ENCODE peak calls at places on chromosomes 7 and 10, in four cellular contexts. N is hepatocyte; E is Panc1; D is CD8-positive, alpha-beta memory T cell. Z is an unnamed sample.

GRCh38 chr7:16064316-16064715 is 357.0 kb downstream of the CRPPA start:
- DNase-seq in D (no peak), E (no peak), N (no peak), Z (no peak)

GRCh38 chr10:62503871-62504270 is 129.7 kb downstream of the ZNF365 start:
- DNase-seq in D (no peak), N (no peak), E (no peak), Z (no peak)

GRCh38 chr7:11236680-11237079 is 263.0 kb downstream of the PHF14 start:
- DNase-seq in E (no peak), D (no peak), N (no peak), Z (no peak)

GRCh38 chr7:69078997-69079769 is 519.1 kb upstream of the AUTS2 start:
- DNase-seq in N (no peak), E (no peak), D (no peak), Z (no peak)

GRCh38 chr10:31401287-31401686 is 82.3 kb downstream of the ZEB1 start:
- DNase-seq in N (no peak), E (no peak), D (no peak), Z (no peak)

GRCh38 chr10:50216418-50216817 is 34.9 kb downstream of the ASAH2 start:
- DNase-seq in E (no peak), D (no peak), N (no peak), Z (no peak)

GRCh38 chr10:101617824-101618568 is 29.9 kb downstream of the DPCD start:
- DNase-seq in D (no peak), E (no peak), N (no peak), Z (no peak)

GRCh38 chr7:147584771-147585193 is 1005.8 kb upstream of the C7orf33 start:
- DNase-seq in D (no peak), N (no peak), E (no peak), Z (no peak)

GRCh38 chr10:131660427-131660826 is 240.4 kb upstream of the PPP2R2D start:
- DNase-seq in D (no peak), N (no peak), E (no peak), Z (no peak)

GRCh38 chr10:112210672-112211071 is 27.1 kb upstream of the GPAM start:
- DNase-seq in E (no peak), N (no peak), D (no peak), Z (no peak)

GRCh38 chr7:50092579-50093411 is at the start of gene ZPBP:
- DNase-seq in N (peak), E (peak), D (peak), Z (peak)

GRCh38 chr7:157378390-157378789 is 41.6 kb downstream of the DNAJB6 start:
- DNase-seq in N (no peak), D (no peak), E (no peak), Z (no peak)

GRCh38 chr10:49744091-49744685 is 17.9 kb downstream of the OGDHL start:
- DNase-seq in E (no peak), N (no peak), D (no peak), Z (no peak)

GRCh38 chr7:22083711-22084289 is 138.1 kb upstream of the CDCA7L start:
- DNase-seq in D (no peak), N (peak), E (no peak), Z (no peak)

GRCh38 chr10:72831696-72832355 is 61.7 kb upstream of the OIT3 start:
- DNase-seq in N (no peak), D (no peak), E (no peak), Z (no peak)

GRCh38 chr7:945556-946255 is 8.8 kb downstream of the ADAP1 start:
- DNase-seq in E (no peak), D (peak), N (peak), Z (no peak)

GRCh38 chr10:113337142-113337541 is 215.7 kb upstream of the HABP2 start:
- DNase-seq in D (no peak), E (no peak), N (no peak), Z (no peak)

GRCh38 chr10:131737543-131738395 is 163.0 kb upstream of the PPP2R2D start:
- DNase-seq in N (no peak), D (no peak), E (no peak), Z (no peak)

GRCh38 chr7:113968713-113969112 is 49.9 kb upstream of the PPP1R3A start:
- DNase-seq in D (no peak), E (no peak), N (peak), Z (no peak)

GRCh38 chr10:74871595-74872382 is 45.4 kb downstream of the KAT6B start:
- DNase-seq in D (no peak), E (no peak), N (peak), Z (peak)

GRCh38 chr7:24609059-24609458 is 35.8 kb downstream of the PALS2 start:
- DNase-seq in N (no peak), D (no peak), E (no peak), Z (no peak)

GRCh38 chr10:84860855-84861254 is 532.5 kb downstream of the CCSER2 start:
- DNase-seq in E (no peak), D (no peak), N (no peak), Z (no peak)

GRCh38 chr7:157612009-157612663 is 275.3 kb downstream of the DNAJB6 start:
- DNase-seq in E (no peak), D (no peak), N (no peak), Z (no peak)

GRCh38 chr10:27525819-27526218 is 21.7 kb downstream of the RAB18 start:
- DNase-seq in N (no peak), E (no peak), D (no peak), Z (no peak)

GRCh38 chr10:3772349-3773222 is 12.4 kb downstream of the KLF6 start:
- DNase-seq in D (no peak), E (no peak), N (no peak), Z (no peak)

GRCh38 chr7:143331179-143331825 is 15.4 kb downstream of the CLCN1 start:
- DNase-seq in N (no peak), E (peak), D (no peak), Z (no peak)

GRCh38 chr10:11823989-11824346 is 812 bp downstream of the PROSER2 start:
- DNase-seq in D (no peak), E (no peak), N (no peak), Z (no peak)

GRCh38 chr10:125768217-125768616 is 7.4 kb downstream of the MMP21 start:
- DNase-seq in N (no peak), E (no peak), D (no peak), Z (no peak)

GRCh38 chr10:88557246-88557645 is 25.9 kb downstream of the RNLS start:
- DNase-seq in N (no peak), E (no peak), D (no peak), Z (no peak)

GRCh38 chr7:33922820-33923219 is 17.5 kb downstream of the BMPER start:
- DNase-seq in D (no peak), N (no peak), E (no peak), Z (no peak)

GRCh38 chr10:6069101-6069931 is 7.1 kb upstream of the IL2RA start:
- DNase-seq in D (no peak), N (no peak), E (no peak), Z (no peak)

GRCh38 chr7:50155755-50156154 is 62.7 kb upstream of the ZPBP start:
- DNase-seq in N (no peak), E (no peak), D (no peak), Z (no peak)

GRCh38 chr10:78781251-78781913 is 287.4 kb upstream of the ZMIZ1 start:
- DNase-seq in D (no peak), N (no peak), E (no peak), Z (no peak)

GRCh38 chr7:157488326-157488725 is 151.5 kb downstream of the DNAJB6 start:
- DNase-seq in E (no peak), N (no peak), D (no peak), Z (no peak)

GRCh38 chr10:114704720-114705119 is 46.6 kb upstream of the ABLIM1 start:
- DNase-seq in N (no peak), E (no peak), D (no peak), Z (no peak)

GRCh38 chr10:11655839-11656238 is 44.4 kb upstream of the USP6NL start:
- DNase-seq in N (no peak), E (no peak), D (no peak), Z (no peak)

GRCh38 chr7:20331231-20331880 is 656 bp downstream of the ITGB8 start:
- DNase-seq in E (no peak), D (no peak), N (peak), Z (peak)

GRCh38 chr7:4267326-4268039 is 414.6 kb upstream of the FOXK1 start:
- DNase-seq in N (no peak), E (no peak), D (no peak), Z (no peak)

GRCh38 chr7:8060241-8060640 is 91.6 kb downstream of the GLCCI1 start:
- DNase-seq in D (no peak), E (no peak), N (no peak), Z (no peak)

GRCh38 chr7:8065356-8065813 is 96.8 kb downstream of the GLCCI1 start:
- DNase-seq in D (no peak), E (no peak), N (no peak), Z (no peak)

GRCh38 chr7:8068892-8069686 is 100.5 kb downstream of the GLCCI1 start:
- DNase-seq in E (no peak), D (no peak), N (no peak), Z (no peak)

GRCh38 chr7:8063706-8064297 is 95.2 kb downstream of the GLCCI1 start:
- DNase-seq in N (no peak), D (no peak), E (no peak), Z (no peak)

DNA sequence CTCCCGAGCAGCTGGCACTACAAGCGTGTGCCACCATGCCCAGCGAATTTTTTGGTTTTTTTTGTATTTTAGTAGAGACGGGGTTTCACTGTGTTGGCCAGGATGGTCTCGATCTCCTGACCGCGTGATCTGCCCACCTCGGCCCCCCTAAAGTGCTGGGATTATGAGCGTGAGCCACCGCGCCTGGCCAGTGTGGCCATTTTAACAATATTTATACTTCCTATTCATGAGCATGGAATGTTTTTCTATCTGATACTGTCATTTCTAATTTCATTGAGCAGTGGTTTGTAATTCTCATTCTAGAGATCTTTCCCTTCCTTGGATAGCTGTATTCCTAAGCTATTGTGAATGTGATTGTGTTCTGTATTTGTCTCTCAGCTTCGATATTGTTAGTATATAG is 96.2 kb downstream of the GLCCI1 start:
- DNase-seq in D (no peak), E (no peak), N (no peak), Z (no peak)
- H3K27ac ChIP-seq in D (no peak), E (no peak), N (no peak), Z (no peak)

DNA sequence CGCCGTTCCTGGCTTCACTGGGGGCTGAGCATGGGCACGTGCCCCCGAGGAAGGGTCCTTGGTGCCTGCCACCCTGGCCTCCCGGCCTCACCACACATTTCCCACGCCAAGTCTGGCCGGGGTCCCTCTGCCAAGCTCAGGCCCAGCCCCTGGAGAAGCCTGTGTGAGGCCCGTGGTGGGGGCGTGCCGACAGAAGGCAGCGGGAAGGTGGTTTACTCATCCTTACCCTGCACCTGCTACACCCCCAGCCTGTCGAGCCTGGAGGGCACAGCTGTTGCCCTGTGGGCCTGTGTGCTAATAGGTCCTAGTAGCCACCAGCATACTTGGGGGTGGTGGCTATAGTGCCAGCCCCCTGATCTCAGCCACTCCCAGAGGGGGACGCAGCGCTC is 46.7 kb downstream of the NKX6-2 start:
- DNase-seq in N (no peak), D (no peak), E (no peak), Z (no peak)
- H3K27ac ChIP-seq in N (no peak), D (no peak), E (no peak), Z (peak)

DNA sequence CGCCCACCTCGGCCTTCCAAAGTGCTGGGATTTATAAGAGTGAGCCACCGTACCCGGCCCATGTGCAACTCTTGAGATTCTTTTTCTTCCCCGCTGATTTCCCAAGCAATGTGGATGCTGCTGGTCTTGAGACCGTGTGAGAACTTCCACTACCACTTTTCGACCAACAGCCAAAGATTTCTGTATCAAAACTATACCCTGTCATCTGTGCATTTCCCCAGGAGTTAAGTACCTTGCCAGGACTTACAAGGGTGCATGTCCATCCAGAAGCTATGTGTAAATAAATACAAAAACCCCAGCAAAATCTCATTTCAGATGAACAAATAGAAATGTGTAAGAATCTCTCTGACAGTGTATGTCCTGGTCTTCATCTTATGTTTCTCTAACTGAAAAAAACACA is 9.9 kb upstream of the GALNT11 start:
- DNase-seq in N (no peak), D (no peak), E (no peak), Z (no peak)
- H3K27ac ChIP-seq in N (no peak), D (no peak), E (no peak), Z (no peak)

GRCh38 chr7:150716939-150717338 is 526 bp downstream of the GIMAP1 start:
- DNase-seq in N (no peak), E (no peak), D (no peak), Z (no peak)

GRCh38 chr7:150715738-150716137 is 675 bp upstream of the GIMAP1 start:
- DNase-seq in E (no peak), D (no peak), N (no peak), Z (no peak)

GRCh38 chr7:150719960-150720891 is 3.8 kb downstream of the GIMAP1 start:
- DNase-seq in D (peak), E (no peak), N (no peak), Z (no peak)

GRCh38 chr7:150716368-150716767 is at the start of gene GIMAP1:
- DNase-seq in D (peak), N (no peak), E (no peak), Z (no peak)

DNA sequence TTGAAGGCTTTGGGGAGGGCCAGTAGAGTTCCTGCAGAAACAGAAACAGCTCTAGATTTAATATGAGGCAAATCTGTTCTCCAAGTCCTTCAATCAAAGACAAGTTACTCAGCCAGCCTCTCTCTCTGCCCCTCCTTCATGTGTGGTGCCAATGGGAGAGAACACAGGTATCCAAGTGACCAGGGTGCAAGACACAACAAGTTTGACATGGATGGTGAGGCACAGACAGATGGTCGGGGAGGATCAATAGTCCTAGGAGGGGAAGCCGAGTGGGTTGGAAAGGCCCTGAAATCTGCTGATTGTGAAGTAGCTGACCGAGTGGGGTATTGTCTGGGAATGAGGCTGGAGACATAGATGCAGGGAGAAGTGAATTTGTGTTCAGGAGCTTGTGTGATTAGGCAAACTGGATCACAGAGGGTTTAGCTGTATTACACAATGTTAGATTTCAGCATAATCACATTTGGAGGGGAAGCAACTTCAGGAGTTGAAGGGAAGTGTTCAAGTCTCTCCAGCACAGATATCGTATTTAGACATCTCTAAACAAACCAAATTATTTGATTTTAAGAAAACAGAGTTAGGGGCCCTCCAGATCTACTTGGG is 1.5 kb downstream of the GIMAP1 start:
- DNase-seq in D (no peak), N (no peak), E (no peak), Z (no peak)
- H3K27ac ChIP-seq in D (peak), N (no peak), E (no peak), Z (no peak)

DNA sequence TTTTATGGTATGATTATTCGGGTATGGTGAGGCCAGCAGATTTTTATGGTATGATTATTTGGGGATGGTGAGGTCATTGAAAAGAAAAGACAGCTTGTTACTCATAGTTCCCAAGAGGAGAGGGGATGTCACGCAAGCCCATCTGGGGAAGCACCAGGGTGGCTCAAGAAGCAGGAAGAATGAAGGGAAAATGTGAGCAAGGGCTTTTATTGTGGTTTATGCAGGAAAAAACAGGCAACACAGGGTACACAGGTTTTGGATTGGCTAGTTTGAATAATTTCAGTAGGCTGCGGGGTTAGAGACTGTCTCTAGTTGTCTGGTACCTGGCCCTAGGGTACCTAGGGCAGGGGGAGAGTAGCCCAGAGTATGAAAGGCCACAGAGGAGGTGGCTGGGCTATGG is 26.8 kb upstream of the DGKI start:
- DNase-seq in E (no peak), D (no peak), N (no peak), Z (no peak)
- H3K27ac ChIP-seq in E (no peak), D (no peak), N (no peak), Z (no peak)

DNA sequence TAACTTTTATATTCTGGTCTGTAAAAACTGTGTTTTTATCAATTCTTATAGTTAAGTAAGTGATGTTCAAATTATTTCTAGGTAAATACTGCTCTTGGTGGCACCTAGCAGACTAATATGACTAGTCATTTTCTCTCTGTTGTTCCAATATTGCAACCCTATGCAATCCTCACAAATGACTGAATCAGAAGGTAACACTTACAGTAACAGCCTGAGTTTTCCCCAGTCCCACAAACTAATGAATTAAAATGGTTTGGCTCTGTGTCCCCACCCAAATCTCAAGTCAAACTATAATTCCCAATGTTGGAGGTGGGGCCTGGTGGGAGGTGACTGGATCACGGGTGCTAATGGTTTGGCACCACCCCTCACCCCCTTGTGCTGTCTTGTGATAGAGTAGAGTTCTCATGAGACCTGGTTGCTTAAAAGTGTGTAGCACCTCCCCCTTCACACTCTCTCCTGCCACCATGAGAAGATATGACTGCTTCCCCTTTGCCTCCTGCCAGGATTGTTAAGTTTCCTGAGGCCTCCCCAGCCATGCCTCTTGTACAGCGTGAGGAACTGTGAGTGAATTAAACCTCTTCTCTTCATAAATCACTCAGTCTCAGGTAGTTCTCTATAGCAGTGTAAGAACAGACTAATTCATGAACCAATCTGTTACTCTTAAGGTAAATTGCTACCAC is 43.5 kb downstream of the MTPN start:
- DNase-seq in N (no peak), E (no peak), D (no peak), Z (no peak)
- H3K27ac ChIP-seq in N (no peak), E (no peak), D (no peak), Z (no peak)

GRCh38 chr7:29480456-29480855 is 83.2 kb upstream of the PRR15 start:
- DNase-seq in D (no peak), N (peak), E (no peak), Z (no peak)
- H3K27ac ChIP-seq in D (no peak), N (peak), E (no peak), Z (peak)

GRCh38 chr7:80774843-80775242 is 136.4 kb downstream of the CD36 start:
- DNase-seq in E (no peak), N (no peak), D (no peak), Z (no peak)
- H3K27ac ChIP-seq in E (peak), N (no peak), D (no peak), Z (no peak)

DNA sequence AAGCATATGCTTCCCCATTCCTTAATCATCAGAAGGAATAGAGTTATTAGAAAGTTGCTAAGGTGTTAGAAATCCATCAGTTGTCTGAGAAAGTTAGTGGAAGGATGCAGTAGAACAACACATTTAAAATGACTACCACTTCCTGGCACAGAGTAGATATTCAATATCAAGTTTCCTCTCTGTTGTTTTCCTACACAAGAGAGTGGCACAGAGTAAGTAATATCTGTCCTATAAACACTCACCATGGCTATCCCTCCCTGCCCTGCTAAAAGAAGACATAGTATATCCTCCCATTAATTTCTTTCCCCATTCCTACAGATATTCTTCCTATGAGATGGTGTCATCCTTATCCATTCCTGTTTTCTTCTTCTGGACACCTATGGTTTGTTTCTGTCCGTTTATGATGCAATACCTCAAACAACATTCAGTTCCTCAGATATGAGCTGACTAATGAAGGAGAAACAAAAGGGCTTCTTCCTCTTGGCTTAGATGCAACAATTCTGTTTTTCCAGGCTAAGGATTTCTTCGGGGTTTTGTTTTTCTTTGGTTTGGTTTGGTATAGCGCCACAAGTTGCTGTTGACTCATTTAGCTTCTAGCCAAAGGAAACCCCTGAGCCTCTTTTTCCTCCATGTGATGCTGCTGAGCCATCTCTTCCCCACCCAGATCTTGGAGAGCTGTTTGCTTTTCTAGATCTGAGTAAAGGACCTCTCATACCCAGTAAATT is 32.9 kb upstream of the BPGM start:
- DNase-seq in D (no peak), N (no peak), E (peak), Z (no peak)
- H3K27ac ChIP-seq in D (no peak), N (no peak), E (no peak), Z (no peak)

Z was measured in caudate nucleus.